ENCODE peak calls at places on chromosome 14, in seven cellular contexts. W is astrocyte of the cerebellum, N is esophagus squamous epithelium, U is Caco-2, M is cardiac muscle cell, J is AG10803, L is heart right ventricle. S is an unnamed sample.

GRCh38 chr14:100383727-100384158 is 60.6 kb downstream of the SLC25A47 start:
- DNase-seq in W (no peak), N (no peak), U (peak), M (peak), J (peak), L (peak), S (peak)

GRCh38 chr14:99378782-99379214 is 101.9 kb downstream of the SETD3 start:
- DNase-seq in W (no peak), N (no peak), U (no peak), M (peak), J (peak), L (no peak), S (no peak)

GRCh38 chr14:55366271-55366670 is 45.4 kb downstream of the ATG14 start:
- DNase-seq in W (no peak), N (no peak), U (no peak), M (no peak), J (peak), L (no peak), S (no peak)

GRCh38 chr14:37620856-37621255 is 25.4 kb downstream of the TTC6 start:
- DNase-seq in W (no peak), N (no peak), U (no peak), M (no peak), J (no peak), L (no peak), S (no peak)

GRCh38 chr14:67820428-67820881 is 876 bp downstream of the RAD51B start:
- DNase-seq in W (no peak), N (no peak), U (peak), M (peak), J (peak), L (no peak), S (no peak)

GRCh38 chr14:23348297-23348655 is 4.4 kb downstream of the SLC22A17 start:
- DNase-seq in W (no peak), N (no peak), U (no peak), M (no peak), J (no peak), L (no peak), S (no peak)

GRCh38 chr14:30291216-30291615 is 267.7 kb upstream of the G2E3 start:
- DNase-seq in W (peak), N (no peak), U (no peak), M (peak), J (peak), L (no peak), S (no peak)

GRCh38 chr14:44895716-44896115 is 66.0 kb downstream of the KLHL28 start:
- DNase-seq in W (no peak), N (no peak), U (no peak), M (peak), J (peak), L (no peak), S (no peak)

GRCh38 chr14:102805454-102805891 is 28.2 kb downstream of the TRAF3 start:
- DNase-seq in W (peak), N (no peak), U (no peak), M (peak), J (peak), L (no peak), S (no peak)

GRCh38 chr14:68349900-68350323 is 443.0 kb downstream of the ZFP36L1 start:
- DNase-seq in W (no peak), N (no peak), U (no peak), M (peak), J (no peak), L (no peak), S (no peak)

GRCh38 chr14:105205718-105206208 is 24.7 kb upstream of the NUDT14 start:
- DNase-seq in W (no peak), N (no peak), U (no peak), M (no peak), J (no peak), L (no peak), S (no peak)

GRCh38 chr14:100376751-100377171 is 53.6 kb downstream of the SLC25A47 start:
- DNase-seq in W (no peak), N (no peak), U (peak), M (peak), J (peak), L (no peak), S (no peak)

GRCh38 chr14:54220122-54220691 is 176.6 kb upstream of the CDKN3 start:
- DNase-seq in W (no peak), N (no peak), U (no peak), M (peak), J (no peak), L (peak), S (no peak)

GRCh38 chr14:36647827-36648753 is 13.6 kb upstream of the PAX9 start:
- DNase-seq in W (no peak), N (no peak), U (peak), M (peak), J (peak), L (no peak), S (no peak)

GRCh38 chr14:36177489-36177888 is 967 bp upstream of the PTCSC3 start:
- DNase-seq in W (no peak), N (no peak), U (no peak), M (no peak), J (no peak), L (no peak), S (no peak)

GRCh38 chr14:76117789-76118188 is 33.9 kb upstream of the GPATCH2L start:
- DNase-seq in W (no peak), N (no peak), U (no peak), M (no peak), J (no peak), L (no peak), S (no peak)

GRCh38 chr14:79465651-79466050 is 745.7 kb downstream of the DIO2 start:
- DNase-seq in W (no peak), N (no peak), U (no peak), M (no peak), J (peak), L (no peak), S (no peak)

GRCh38 chr14:101288436-101289229 is 272.7 kb upstream of the DIO3 start:
- DNase-seq in W (no peak), N (no peak), U (no peak), M (peak), J (peak), L (no peak), S (no peak)

GRCh38 chr14:73027546-73027945 is 640 bp upstream of the ZFYVE1 start:
- DNase-seq in W (no peak), N (no peak), U (no peak), M (no peak), J (no peak), L (no peak), S (no peak)

GRCh38 chr14:51189600-51190376 is 50.3 kb upstream of the TMX1 start:
- DNase-seq in W (no peak), N (no peak), U (no peak), M (no peak), J (no peak), L (no peak), S (no peak)

GRCh38 chr14:36506732-36507614 is 13.1 kb downstream of the NKX2-1 start:
- DNase-seq in W (no peak), N (no peak), U (no peak), M (no peak), J (no peak), L (no peak), S (no peak)

GRCh38 chr14:61742383-61742782 is 19.8 kb upstream of the SNAPC1 start:
- DNase-seq in W (no peak), N (no peak), U (no peak), M (no peak), J (no peak), L (no peak), S (no peak)

GRCh38 chr14:70451874-70452273 is at the start of gene ADAM21:
- DNase-seq in W (no peak), N (no peak), U (no peak), M (no peak), J (no peak), L (no peak), S (no peak)

GRCh38 chr14:90775441-90775840 is 40.8 kb downstream of the TTC7B start:
- DNase-seq in W (no peak), N (no peak), U (no peak), M (no peak), J (no peak), L (no peak), S (no peak)

GRCh38 chr14:44107156-44107555 is 399.9 kb downstream of the FSCB start:
- DNase-seq in W (no peak), N (no peak), U (no peak), M (peak), J (no peak), L (no peak), S (no peak)

GRCh38 chr14:61573748-61574513 is 121.4 kb upstream of the HIF1A start:
- DNase-seq in W (no peak), N (no peak), U (no peak), M (peak), J (peak), L (no peak), S (no peak)

GRCh38 chr14:22168092-22168955 is 420.7 kb downstream of the DAD1 start:
- DNase-seq in W (no peak), N (no peak), U (no peak), M (peak), J (no peak), L (no peak), S (no peak)
- TF ChIP-seq CTCF in W (no peak), N (no peak), U (peak), M (no peak), J (no peak), L (no peak), S (no peak)

GRCh38 chr14:83260751-83261150 is 1727.1 kb upstream of the SEL1L start:
- DNase-seq in W (no peak), N (no peak), U (no peak), M (no peak), J (no peak), L (no peak), S (no peak)
- H3K4me3 ChIP-seq in W (no peak), N (no peak), U (no peak), M (no peak), J (no peak), L (no peak), S (no peak)

DNA sequence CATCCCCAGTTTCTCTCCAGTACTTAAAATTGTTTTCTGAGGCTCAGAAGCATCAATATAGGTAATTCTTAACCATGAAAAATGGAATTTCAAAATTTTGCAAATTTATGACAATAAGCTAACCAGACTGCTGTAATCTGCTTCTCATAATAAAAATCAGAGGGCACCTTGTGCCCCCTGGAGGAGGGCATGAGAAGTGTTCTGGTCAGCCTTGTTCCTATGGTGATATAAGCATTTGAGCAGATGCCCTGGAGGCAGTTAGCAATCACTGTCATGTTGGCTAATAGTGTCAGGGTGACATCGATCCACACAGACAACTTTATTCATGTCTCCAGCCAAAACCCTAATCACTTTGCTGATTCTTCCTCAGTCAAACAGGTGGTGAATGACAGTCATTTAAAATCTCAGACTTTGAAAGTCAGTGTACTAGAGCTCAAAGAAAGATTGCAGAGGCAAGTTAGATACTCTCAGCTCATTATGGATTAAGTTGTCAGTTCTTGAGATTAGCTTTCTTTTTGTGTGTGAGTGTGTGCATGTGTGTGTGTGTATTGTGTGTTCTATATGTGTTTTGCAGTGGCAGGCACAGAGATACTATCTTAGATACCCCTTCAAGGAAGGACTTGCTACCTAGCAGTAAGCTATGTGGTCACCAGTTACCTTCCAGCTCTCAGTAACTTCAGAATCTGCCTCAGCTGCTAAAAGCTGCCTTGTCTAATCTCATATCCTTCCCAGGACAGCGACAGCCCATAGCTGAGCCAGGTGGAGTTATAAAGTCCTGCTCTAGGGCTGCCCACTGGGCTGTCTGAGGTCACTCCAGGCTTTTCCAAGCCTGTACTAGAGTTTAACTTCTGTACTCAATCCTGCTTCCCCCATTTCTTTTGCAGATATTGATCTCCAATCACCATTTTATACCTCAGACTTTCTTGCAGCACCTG is 942.8 kb downstream of the GALC start:
- DNase-seq in W (no peak), N (no peak), U (peak), M (peak), J (peak), L (no peak), S (no peak)
- TF ChIP-seq CTCF in W (peak), N (no peak), U (peak), M (peak), J (peak), L (peak), S (no peak)

GRCh38 chr14:65431951-65432350 is 19.4 kb downstream of the FUT8 start:
- DNase-seq in W (no peak), N (no peak), U (no peak), M (peak), J (peak), L (no peak), S (no peak)

GRCh38 chr14:65433646-65434045 is 21.1 kb downstream of the FUT8 start:
- DNase-seq in W (no peak), N (no peak), U (no peak), M (no peak), J (no peak), L (no peak), S (no peak)

GRCh38 chr14:65434216-65434850 is 21.8 kb downstream of the FUT8 start:
- DNase-seq in W (no peak), N (no peak), U (no peak), M (peak), J (peak), L (no peak), S (no peak)

GRCh38 chr14:65432361-65432948 is 19.9 kb downstream of the FUT8 start:
- DNase-seq in W (no peak), N (no peak), U (no peak), M (no peak), J (no peak), L (no peak), S (no peak)

DNA sequence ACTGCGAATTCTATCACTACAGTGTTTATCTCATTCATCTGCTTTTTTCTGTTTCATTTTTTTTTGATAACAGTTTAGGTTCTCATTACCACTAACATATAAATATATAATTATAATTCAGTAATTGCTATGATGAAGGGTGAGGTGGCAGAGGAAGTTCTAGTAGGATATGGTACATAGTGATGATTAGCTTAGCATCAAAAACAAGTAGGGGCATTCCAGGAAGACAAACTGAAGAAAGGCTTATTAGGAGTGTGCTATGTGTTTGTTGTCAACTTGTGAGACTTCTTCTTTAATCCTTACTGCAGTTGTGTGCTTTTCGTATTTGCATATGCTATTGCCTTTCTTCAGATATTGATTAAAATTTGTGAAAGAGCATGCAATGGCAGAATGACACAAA is 20.6 kb downstream of the FUT8 start:
- DNase-seq in W (no peak), N (no peak), U (no peak), M (no peak), J (no peak), L (no peak), S (no peak)
- H3K4me3 ChIP-seq in W (no peak), N (no peak), U (no peak), M (no peak), J (no peak), L (no peak), S (no peak)

GRCh38 chr14:85974602-85975001 is 444.7 kb downstream of the FLRT2 start:
- DNase-seq in W (no peak), N (no peak), U (no peak), M (no peak), J (no peak), L (no peak), S (no peak)

GRCh38 chr14:85978851-85979250 is 448.9 kb downstream of the FLRT2 start:
- DNase-seq in W (no peak), N (no peak), U (no peak), M (no peak), J (no peak), L (no peak), S (no peak)
- TF ChIP-seq CTCF in W (no peak), N (no peak), U (no peak), M (no peak), J (no peak), L (no peak), S (no peak)

GRCh38 chr14:28773917-28774691 is 7.5 kb downstream of the FOXG1 start:
- DNase-seq in W (peak), N (no peak), U (no peak), M (peak), J (peak), L (no peak), S (peak)
- H3K4me3 ChIP-seq in W (peak), N (no peak), U (no peak), M (peak), J (peak), L (no peak), S (no peak)

GRCh38 chr14:65142429-65142828 is 40.1 kb upstream of the MAX start:
- DNase-seq in W (no peak), N (no peak), U (no peak), M (no peak), J (no peak), L (no peak), S (no peak)
- TF ChIP-seq CTCF in W (no peak), N (no peak), U (no peak), M (no peak), J (no peak), L (no peak), S (no peak)

GRCh38 chr14:89576960-89577359 is 159.9 kb upstream of the FOXN3 start:
- DNase-seq in W (no peak), N (no peak), U (no peak), M (no peak), J (no peak), L (no peak), S (no peak)
- H3K4me3 ChIP-seq in W (no peak), N (no peak), U (no peak), M (no peak), J (no peak), L (no peak), S (no peak)